ENCODE peak calls at places on chromosomes 2 and 18, in eight cellular contexts. K is adrenal gland, Y is psoas muscle, W is heart left ventricle, D is left lung, H is IMR-90, V is A549, X is RWPE1. G is an unnamed sample.

GRCh38 chr2:23360571-23361125 is 24.3 kb upstream of the KLHL29 start:
- DNase-seq in K (no peak), Y (no peak), W (no peak), D (no peak), H (peak; percentile 28), V (no peak), X (no peak), G (no peak)

GRCh38 chr18:78123144-78123909 is 856.3 kb upstream of the SALL3 start:
- DNase-seq in K (no peak), Y (no peak), W (no peak), D (no peak), H (no peak), V (no peak), X (no peak), G (no peak)

GRCh38 chr18:8450013-8450412 is 159.2 kb upstream of the RAB12 start:
- DNase-seq in K (no peak), Y (no peak), W (no peak), D (no peak), H (no peak), V (peak; percentile 20), X (no peak), G (no peak)

GRCh38 chr2:204250692-204251091 is 294.6 kb upstream of the PARD3B start:
- DNase-seq in K (no peak), Y (no peak), W (no peak), D (no peak), H (no peak), V (no peak), X (no peak), G (no peak)

GRCh38 chr2:195563857-195564512 is 93.0 kb upstream of the SLC39A10 start:
- DNase-seq in K (no peak), Y (no peak), W (no peak), D (no peak), H (peak; percentile 90), V (no peak), X (peak; percentile 29), G (no peak)

GRCh38 chr18:35610089-35610488 is 28.5 kb downstream of the GALNT1 start:
- DNase-seq in K (no peak), Y (no peak), W (no peak), D (no peak), H (no peak), V (no peak), X (no peak), G (no peak)

GRCh38 chr2:152587187-152587947 is 129.9 kb downstream of the PRPF40A start:
- DNase-seq in K (no peak), Y (no peak), W (no peak), D (no peak), H (peak; percentile 74), V (no peak), X (peak; percentile 55), G (no peak)

GRCh38 chr18:12463191-12463590 is 55.5 kb downstream of the PRELID3A start:
- DNase-seq in K (no peak), Y (no peak), W (no peak), D (no peak), H (no peak), V (no peak), X (no peak), G (no peak)

GRCh38 chr2:30348825-30349224 is 98.2 kb upstream of the LCLAT1 start:
- DNase-seq in K (no peak), Y (no peak), W (no peak), D (no peak), H (no peak), V (no peak), X (no peak), G (no peak)

GRCh38 chr2:74368499-74368898 is 11.6 kb downstream of the DCTN1 start:
- DNase-seq in K (no peak), Y (no peak), W (no peak), D (no peak), H (no peak), V (no peak), X (no peak), G (no peak)

GRCh38 chr2:207133493-207133861 is 32.3 kb downstream of the KLF7 start:
- DNase-seq in K (no peak), Y (no peak), W (no peak), D (no peak), H (no peak), V (no peak), X (no peak), G (no peak)

GRCh38 chr2:183037660-183038340 is 457 bp downstream of the NCKAP1 start:
- DNase-seq in K (no peak), Y (no peak), W (peak; percentile 49), D (peak; percentile 80), H (no peak), V (no peak), X (peak; percentile 12), G (peak; percentile 44)

GRCh38 chr2:218020281-218020680 is 17.5 kb upstream of the TNS1 start:
- DNase-seq in K (no peak), Y (no peak), W (no peak), D (no peak), H (no peak), V (no peak), X (no peak), G (no peak)

GRCh38 chr2:31235504-31235902 is 1.6 kb downstream of the EHD3 start:
- DNase-seq in K (no peak), Y (no peak), W (no peak), D (no peak), H (peak; percentile 92), V (no peak), X (peak; percentile 41), G (no peak)

GRCh38 chr2:143347303-143347702 is 218.1 kb downstream of the ARHGAP15 start:
- DNase-seq in K (no peak), Y (no peak), W (no peak), D (no peak), H (no peak), V (no peak), X (no peak), G (no peak)

GRCh38 chr18:4781873-4782272 is 326.8 kb upstream of the DLGAP1 start:
- DNase-seq in K (no peak), Y (no peak), W (no peak), D (no peak), H (no peak), V (no peak), X (no peak), G (no peak)

GRCh38 chr2:164714471-164714870 is 93.2 kb upstream of the GRB14 start:
- DNase-seq in K (no peak), Y (no peak), W (no peak), D (no peak), H (no peak), V (no peak), X (no peak), G (no peak)

GRCh38 chr2:164719996-164720941 is 99.0 kb upstream of the GRB14 start:
- DNase-seq in K (no peak), Y (no peak), W (no peak), D (no peak), H (peak; percentile 14), V (no peak), X (peak; percentile 58), G (no peak)

GRCh38 chr2:164721425-164721824 is 100.1 kb upstream of the GRB14 start:
- DNase-seq in K (no peak), Y (no peak), W (no peak), D (no peak), H (no peak), V (no peak), X (no peak), G (no peak)

GRCh38 chr2:164711246-164712138 is 90.2 kb upstream of the GRB14 start:
- DNase-seq in K (no peak), Y (no peak), W (no peak), D (no peak), H (no peak), V (peak; percentile 73), X (no peak), G (no peak)

DNA sequence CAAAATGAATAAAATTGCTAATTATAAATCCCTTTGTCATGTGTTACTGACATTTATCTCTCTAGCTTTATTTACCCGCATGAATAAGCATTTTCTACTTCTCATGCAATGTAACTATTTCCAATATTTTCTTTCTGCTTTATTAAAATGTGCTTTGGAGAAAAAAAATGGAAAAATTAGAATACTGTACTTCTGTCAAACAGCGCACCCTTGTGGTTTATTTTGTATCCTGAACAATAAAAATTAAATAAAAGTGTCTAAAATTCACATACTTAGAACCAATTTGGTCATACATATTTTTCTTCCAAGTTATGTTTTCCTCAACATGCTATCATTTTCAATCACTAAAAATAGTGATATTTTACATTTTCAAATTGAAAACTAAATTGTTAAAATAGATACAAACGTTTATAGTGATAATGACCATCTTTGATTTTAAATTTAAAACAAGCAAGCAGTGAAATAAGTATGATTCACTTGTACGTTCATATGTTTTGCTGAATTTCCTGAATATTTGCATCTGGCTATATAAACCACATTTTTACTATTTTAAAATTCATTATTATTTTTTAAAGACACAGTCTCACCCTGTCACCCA is 95.8 kb upstream of the GRB14 start:
- DNase-seq in K (no peak), Y (no peak), W (no peak), D (no peak), H (peak; percentile 35), V (no peak), X (no peak), G (no peak)
- TF ChIP-seq CTCF in K (peak; percentile 36), Y (peak; percentile 66), W (peak; percentile 43), D (peak; percentile 62), H (peak; percentile 70), V (peak; percentile 85), X (peak; percentile 67), G (peak; percentile 91)

GRCh38 chr18:75208055-75208835 is 694 bp downstream of the PTGR3 start:
- DNase-seq in K (peak; percentile 48), Y (peak; percentile 82), W (peak; percentile 72), D (peak; percentile 89), H (peak; percentile 60), V (no peak), X (no peak), G (no peak)
- TF ChIP-seq CTCF in K (no peak), Y (peak; percentile 4), W (peak; percentile 15), D (no peak), H (no peak), V (no peak), X (no peak), G (peak; percentile 17)

DNA sequence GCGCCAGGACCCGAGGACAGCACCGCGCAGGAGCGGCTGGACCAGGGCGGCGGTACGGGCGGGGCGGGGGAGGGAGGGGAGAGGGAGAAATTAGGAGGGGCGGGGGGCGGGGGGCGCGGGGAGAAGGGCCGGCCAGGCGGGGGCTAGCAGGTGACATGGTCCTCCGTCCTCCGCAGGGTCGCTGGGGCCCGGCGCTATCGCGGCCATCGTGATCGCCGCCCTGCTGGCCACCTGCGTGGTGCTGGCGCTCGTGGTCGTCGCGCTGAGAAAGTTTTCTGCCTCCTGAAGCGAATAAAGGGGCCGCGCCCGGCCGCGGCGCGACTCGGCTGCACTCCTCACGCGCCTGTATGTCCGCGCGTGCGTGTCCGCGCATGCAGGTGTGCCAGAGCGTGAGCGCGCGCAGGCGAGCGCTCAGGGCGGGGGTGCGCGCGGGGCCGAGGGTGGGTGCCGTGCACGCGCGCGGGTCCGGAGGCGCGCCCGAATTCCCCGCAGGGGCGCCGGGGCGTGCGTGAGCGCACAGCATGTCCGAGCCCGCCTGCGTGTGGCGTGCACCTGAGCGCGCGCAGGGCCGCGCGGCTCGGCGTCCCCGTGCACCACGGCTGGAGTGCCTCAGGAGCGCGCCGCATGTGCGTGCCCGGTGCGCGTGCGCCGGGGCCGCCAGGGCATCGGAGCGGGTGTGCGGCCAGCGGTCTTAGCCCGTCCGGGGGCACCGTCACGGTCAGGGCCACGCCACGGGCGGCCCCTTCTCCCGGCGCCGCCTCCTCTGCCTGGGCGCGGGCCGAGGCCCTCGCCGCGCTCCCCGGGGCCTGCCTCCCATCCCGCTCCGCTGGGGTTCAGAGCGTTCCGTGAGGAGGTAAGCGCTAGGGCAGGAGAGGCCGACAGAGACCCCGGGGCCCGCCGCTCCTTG is 6.3 kb downstream of the SNORC start:
- DNase-seq in K (no peak), Y (peak; percentile 58), W (no peak), D (no peak), H (no peak), V (peak; percentile 47), X (peak; percentile 47), G (peak; percentile 44)
- TF ChIP-seq CTCF in K (no peak), Y (peak; percentile 23), W (no peak), D (no peak), H (peak; percentile 18), V (peak; percentile 18), X (peak; percentile 10), G (peak; percentile 54)

GRCh38 chr2:229269146-229269545 is 1.9 kb downstream of the PID1 start:
- DNase-seq in K (no peak), Y (no peak), W (no peak), D (no peak), H (no peak), V (no peak), X (no peak), G (no peak)
- TF ChIP-seq CTCF in K (no peak), Y (no peak), W (no peak), D (no peak), H (no peak), V (no peak), X (no peak), G (no peak)